ENCODE peak calls at places on chromosomes 11 and 22, in four cellular contexts. X is CD4-positive, alpha-beta T cell; T is CD8-positive, alpha-beta memory T cell; I is lower lobe of right lung. M is an unnamed sample.

GRCh38 chr11:126257764-126258163 is 10.9 kb downstream of the SRPRA start:
- DNase-seq in I (no peak), X (no peak), T (no peak), M (no peak)

GRCh38 chr11:88329563-88330250 is 7.8 kb downstream of the CTSC start:
- DNase-seq in T (no peak), I (no peak), X (no peak), M (no peak)

GRCh38 chr22:46528121-46528610 is 9.3 kb downstream of the CELSR1 start:
- DNase-seq in X (no peak), I (no peak), T (no peak), M (no peak)

GRCh38 chr11:1573847-1574255 is 1.8 kb upstream of the DUSP8 start:
- DNase-seq in I (peak), X (no peak), T (no peak), M (no peak)

GRCh38 chr11:102494216-102494615 is 36.3 kb downstream of the MMP7 start:
- DNase-seq in X (no peak), I (no peak), T (no peak), M (no peak)

GRCh38 chr11:126440276-126440675 is 84.8 kb downstream of the ST3GAL4 start:
- DNase-seq in X (no peak), T (no peak), I (no peak), M (no peak)

GRCh38 chr11:128757235-128757711 is 63.4 kb downstream of the FLI1 start:
- DNase-seq in X (peak), T (peak), I (peak), M (peak)

GRCh38 chr22:44398791-44399190 is 86.0 kb upstream of the SHISAL1 start:
- DNase-seq in X (no peak), I (no peak), T (no peak), M (no peak)

GRCh38 chr11:30018443-30018842 is 1.6 kb upstream of the KCNA4 start:
- DNase-seq in I (no peak), T (no peak), X (no peak), M (no peak)

GRCh38 chr11:3170756-3171670 is 5.9 kb upstream of the OSBPL5 start:
- DNase-seq in I (peak), X (no peak), T (no peak), M (no peak)

GRCh38 chr11:63505857-63506528 is at the start of gene LGALS12:
- DNase-seq in X (no peak), T (no peak), I (peak), M (no peak)

DNA sequence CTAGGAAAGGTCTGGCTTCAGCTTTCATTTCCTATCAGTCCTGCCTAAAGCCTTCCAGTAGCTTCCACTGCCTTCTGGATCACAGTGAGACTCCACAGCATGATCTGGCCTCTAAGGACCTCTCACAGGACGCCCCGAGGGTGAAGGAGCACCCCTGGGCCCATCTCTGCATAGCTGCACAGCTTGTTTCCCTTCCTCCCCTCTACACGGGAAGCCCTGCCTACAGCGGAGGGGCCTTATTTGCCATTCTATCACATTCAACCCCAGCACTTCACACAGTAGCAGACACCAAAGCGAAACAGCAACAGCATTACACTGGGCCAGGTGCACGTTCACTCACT is 162.3 kb upstream of the GRK3 start:
- DNase-seq in X (no peak), T (no peak), I (no peak), M (peak)
- H3K27ac ChIP-seq in X (no peak), T (no peak), I (peak), M (peak)

DNA sequence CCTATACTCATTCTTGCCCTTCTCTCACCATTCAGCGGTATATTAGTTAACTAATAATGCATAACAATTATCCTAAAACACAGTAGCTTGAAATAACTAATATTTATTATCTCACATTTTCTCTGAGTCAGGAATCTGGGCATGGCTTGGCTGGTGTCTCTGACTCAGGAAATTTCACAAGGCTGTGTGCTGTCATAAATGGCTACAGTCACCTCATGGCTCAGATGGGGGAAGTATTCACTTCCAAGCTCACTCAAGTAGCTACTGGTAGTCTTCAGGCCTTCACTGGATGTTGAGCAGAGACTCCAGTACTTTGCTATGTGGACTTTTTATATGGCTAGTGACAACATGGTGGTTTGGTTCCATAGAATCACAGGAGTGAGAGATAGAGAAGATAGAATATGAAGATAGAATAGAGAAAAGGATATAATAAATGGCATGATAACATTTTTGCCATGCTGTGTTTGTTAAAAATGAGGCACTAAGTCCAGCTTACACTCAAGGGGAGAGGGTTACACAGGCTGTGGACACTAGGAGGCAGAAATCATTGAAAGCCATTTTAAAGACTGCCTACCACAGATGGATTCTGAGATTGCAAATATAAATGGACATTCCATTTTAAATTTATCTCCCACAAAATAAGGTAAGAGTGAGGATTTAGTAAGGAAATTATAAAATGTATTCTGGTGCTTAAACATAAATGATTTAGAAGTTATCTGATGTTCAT is 997.8 kb upstream of the CHORDC1 start:
- DNase-seq in I (no peak), T (no peak), X (no peak), M (no peak)
- H3K27ac ChIP-seq in I (no peak), T (no peak), X (no peak), M (no peak)

GRCh38 chr11:68976095-68976494 is 4.7 kb downstream of the MRGPRD start:
- DNase-seq in X (no peak), T (no peak), I (peak), M (no peak)
- H3K27ac ChIP-seq in X (no peak), T (no peak), I (no peak), M (no peak)

DNA sequence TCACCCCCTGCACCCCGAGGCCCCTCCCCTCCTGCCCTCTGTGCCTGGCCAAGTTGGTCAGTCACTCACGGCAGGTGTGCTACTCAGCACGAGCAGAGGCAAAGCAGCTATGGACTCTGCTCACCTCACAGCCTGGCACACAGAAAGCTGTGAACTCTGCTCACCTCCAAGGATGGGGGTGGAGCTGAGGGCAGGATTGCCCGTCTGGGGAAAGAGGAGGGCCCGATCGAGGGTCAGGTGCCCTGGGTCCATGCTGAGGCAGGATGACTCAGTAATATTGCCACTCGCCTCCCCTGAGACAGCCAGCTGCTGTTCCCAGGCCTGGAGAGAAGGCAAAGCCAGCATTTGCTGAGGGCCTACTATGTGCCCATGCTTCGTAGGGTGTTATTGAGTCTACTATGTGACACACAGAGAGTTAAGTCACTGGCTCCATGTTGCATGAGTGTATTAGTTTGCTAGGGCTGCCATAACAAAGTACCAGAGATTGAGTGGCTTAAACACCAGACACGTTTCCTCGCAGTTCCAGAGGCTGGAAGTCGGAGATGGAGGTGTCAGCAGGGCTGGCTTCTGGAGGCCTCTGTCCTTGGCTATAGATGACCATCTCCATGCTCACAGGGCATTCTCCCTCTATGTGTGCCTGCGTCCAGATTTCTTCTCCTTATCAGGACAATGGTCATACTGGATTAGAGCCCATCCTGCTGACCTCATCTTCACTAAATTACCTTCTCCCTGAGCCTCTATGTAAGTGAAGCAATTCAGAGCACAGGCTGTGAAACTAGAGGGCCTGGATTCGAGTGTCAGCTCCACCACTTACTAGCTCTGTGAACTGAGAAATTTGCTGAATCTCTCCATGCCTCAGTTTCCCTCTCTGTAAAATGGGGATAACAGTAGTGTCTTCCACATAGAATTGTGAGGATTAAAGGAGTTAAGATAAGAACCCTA is 13.2 kb upstream of the TSKU start:
- DNase-seq in I (no peak), T (no peak), X (no peak), M (no peak)
- H3K27ac ChIP-seq in I (peak), T (no peak), X (no peak), M (no peak)

GRCh38 chr22:23215294-23216204 is 35.2 kb downstream of the BCR start:
- DNase-seq in X (no peak), T (no peak), I (peak), M (no peak)

GRCh38 chr22:23214398-23214797 is 34.1 kb downstream of the BCR start:
- DNase-seq in X (no peak), I (peak), T (no peak), M (no peak)

GRCh38 chr22:23218053-23218866 is 38.0 kb downstream of the BCR start:
- DNase-seq in I (peak), T (no peak), X (no peak), M (no peak)

GRCh38 chr22:23217171-23218052 is 37.1 kb downstream of the BCR start:
- DNase-seq in T (no peak), I (peak), X (no peak), M (no peak)

DNA sequence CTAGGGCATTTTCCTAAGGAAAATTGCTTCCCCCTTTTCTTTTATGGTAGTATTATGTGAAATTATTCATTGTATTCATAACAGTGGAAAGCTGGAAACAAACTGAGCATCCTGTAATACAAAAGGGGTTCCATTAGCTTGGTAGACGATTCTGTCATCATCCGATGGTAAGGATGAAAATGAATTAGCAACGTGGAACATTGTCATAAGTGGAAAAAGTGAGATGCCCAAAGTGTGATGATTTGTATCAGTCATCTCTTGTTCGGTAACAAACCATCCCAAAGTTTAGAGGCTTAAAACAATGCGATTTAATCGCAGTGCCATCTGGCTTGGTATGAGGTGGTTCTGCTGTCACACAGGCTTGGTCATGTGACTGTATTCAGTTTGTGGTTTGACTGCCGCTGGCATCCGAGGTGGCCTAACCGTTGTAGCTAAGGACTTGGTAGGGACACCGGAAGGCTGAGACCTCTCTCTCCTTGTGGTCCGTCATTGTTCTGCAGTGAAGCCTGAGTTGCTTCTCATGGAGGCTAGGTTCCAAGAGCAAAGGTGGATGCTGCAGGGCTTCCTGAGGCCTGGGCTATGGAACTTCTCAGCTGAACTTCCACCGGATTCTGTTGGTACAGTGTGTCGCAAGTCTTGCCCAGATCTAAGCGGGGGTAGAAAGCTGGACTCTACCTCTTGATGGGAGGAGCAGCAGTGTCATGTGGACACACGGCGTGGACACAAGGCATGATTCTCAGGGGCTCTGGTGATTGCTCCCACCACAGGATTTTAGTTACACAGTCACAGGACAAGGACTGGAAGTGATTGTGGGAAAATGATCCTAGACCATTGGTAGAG is 36.2 kb downstream of the BCR start:
- DNase-seq in I (peak), X (peak), T (peak), M (peak)
- H3K27ac ChIP-seq in I (peak), X (peak), T (no peak), M (peak)

M was measured in OCI-LY7.